ENCODE peak calls at places on chromosomes 7 and 10, in nine cellular contexts. R is left colon; U is SJCRH30; N is mucosa of gallbladder; O is heart left ventricle; A is WERI-Rb-1; V is pons; Z is NK-92 treated with Interleukin-12 subunit alpha and Interleukin-12 subunit beta, amount 100 ng/mL, for 24 hours; W is H7. X is an unnamed sample.

GRCh38 chr10:1661416-1661815 is 75.9 kb downstream of the ADARB2 start:
- DNase-seq in R (no peak), U (no peak), N (no peak), O (no peak), A (no peak), V (no peak), Z (no peak), W (no peak), X (no peak)

GRCh38 chr10:123837771-123838170 is 53.8 kb downstream of the CPXM2 start:
- DNase-seq in R (no peak), U (no peak), N (no peak), O (no peak), A (no peak), V (no peak), Z (no peak), W (no peak), X (no peak)

GRCh38 chr10:118033905-118034304 is 12.8 kb downstream of the RAB11FIP2 start:
- DNase-seq in R (no peak), U (no peak), N (no peak), O (no peak), A (no peak), V (no peak), Z (no peak), W (no peak), X (no peak)

GRCh38 chr7:124032369-124033092 is at the start of gene TMEM229A:
- DNase-seq in R (peak), U (no peak), N (peak), O (peak), A (peak), V (peak), Z (no peak), W (peak), X (peak)

GRCh38 chr10:34001087-34001580 is 666.7 kb upstream of the NRP1 start:
- DNase-seq in R (no peak), U (no peak), N (no peak), O (no peak), A (no peak), V (no peak), Z (no peak), W (no peak), X (no peak)

GRCh38 chr10:93992400-93993030 is 1.2 kb upstream of the PLCE1 start:
- DNase-seq in R (no peak), U (no peak), N (no peak), O (no peak), A (no peak), V (no peak), Z (no peak), W (peak), X (no peak)

GRCh38 chr7:148540041-148540738 is 50.4 kb upstream of the C7orf33 start:
- DNase-seq in R (peak), U (no peak), N (no peak), O (peak), A (no peak), V (no peak), Z (no peak), W (peak), X (no peak)

GRCh38 chr7:137667633-137668387 is 179.0 kb downstream of the DGKI start:
- DNase-seq in R (no peak), U (no peak), N (no peak), O (no peak), A (no peak), V (no peak), Z (no peak), W (no peak), X (no peak)

GRCh38 chr10:122140477-122140902 is 130.6 kb upstream of the BTBD16 start:
- DNase-seq in R (no peak), U (peak), N (no peak), O (no peak), A (no peak), V (no peak), Z (no peak), W (no peak), X (no peak)

GRCh38 chr7:23347682-23348180 is 48.6 kb downstream of the MALSU1 start:
- DNase-seq in R (no peak), U (no peak), N (no peak), O (no peak), A (no peak), V (peak), Z (no peak), W (no peak), X (no peak)

GRCh38 chr10:96740579-96741281 is 20.4 kb upstream of the PIK3AP1 start:
- DNase-seq in R (no peak), U (no peak), N (peak), O (peak), A (no peak), V (peak), Z (no peak), W (no peak), X (no peak)

GRCh38 chr10:49408437-49409306 is 12.8 kb upstream of the DRGX start:
- DNase-seq in R (no peak), U (peak), N (no peak), O (no peak), A (no peak), V (no peak), Z (no peak), W (peak), X (no peak)

GRCh38 chr10:37234692-37235091 is 109.3 kb downstream of the ANKRD30A start:
- DNase-seq in R (no peak), U (no peak), N (no peak), O (no peak), A (no peak), V (no peak), Z (no peak), W (no peak), X (no peak)

GRCh38 chr7:81662531-81662930 is 107.3 kb downstream of the HGF start:
- DNase-seq in R (no peak), U (no peak), N (no peak), O (no peak), A (no peak), V (no peak), Z (no peak), W (no peak), X (no peak)

GRCh38 chr10:30359373-30360206 is 10.5 kb upstream of the MTPAP start:
- DNase-seq in R (peak), U (peak), N (peak), O (peak), A (peak), V (peak), Z (peak), W (peak), X (peak)

GRCh38 chr7:323410-323809 is 33.4 kb downstream of the FOXL3 start:
- DNase-seq in R (no peak), U (no peak), N (no peak), O (peak), A (no peak), V (no peak), Z (no peak), W (no peak), X (no peak)

GRCh38 chr10:50917486-50917885 is 32.1 kb upstream of the A1CF start:
- DNase-seq in R (no peak), U (no peak), N (no peak), O (no peak), A (no peak), V (no peak), Z (no peak), W (no peak), X (no peak)

GRCh38 chr10:69988094-69988493 is 64.6 kb upstream of the MACROH2A2 start:
- DNase-seq in R (no peak), U (no peak), N (no peak), O (no peak), A (no peak), V (no peak), Z (no peak), W (no peak), X (no peak)

GRCh38 chr10:97188234-97188847 is 2.6 kb upstream of the SLIT1 start:
- DNase-seq in R (no peak), U (peak), N (no peak), O (no peak), A (peak), V (peak), Z (no peak), W (no peak), X (no peak)

GRCh38 chr10:78464856-78465221 is 431.2 kb downstream of the RPS24 start:
- DNase-seq in R (no peak), U (no peak), N (no peak), O (no peak), A (no peak), V (no peak), Z (no peak), W (peak), X (no peak)

GRCh38 chr10:119189811-119190282 is 11.2 kb upstream of the PRDX3 start:
- DNase-seq in R (no peak), U (peak), N (no peak), O (no peak), A (no peak), V (peak), Z (peak), W (no peak), X (peak)

GRCh38 chr10:47277352-47278151 is 22.4 kb upstream of the GDF10 start:
- DNase-seq in R (no peak), U (no peak), N (no peak), O (no peak), A (no peak), V (no peak), Z (peak), W (no peak), X (no peak)

GRCh38 chr10:13959443-13960359 is 371.0 kb downstream of the FRMD4A start:
- DNase-seq in R (no peak), U (no peak), N (no peak), O (no peak), A (no peak), V (no peak), Z (no peak), W (no peak), X (no peak)

GRCh38 chr7:32536585-32536984 is 41.3 kb downstream of the AVL9 start:
- DNase-seq in R (no peak), U (no peak), N (no peak), O (no peak), A (no peak), V (no peak), Z (no peak), W (no peak), X (no peak)

GRCh38 chr10:72270607-72271281 is 3.0 kb upstream of the DDIT4 start:
- DNase-seq in R (no peak), U (no peak), N (no peak), O (no peak), A (no peak), V (no peak), Z (no peak), W (no peak), X (no peak)

GRCh38 chr10:30529373-30529998 is 95.5 kb downstream of the MAP3K8 start:
- DNase-seq in R (peak), U (no peak), N (peak), O (peak), A (no peak), V (peak), Z (peak), W (no peak), X (peak)

GRCh38 chr7:83119002-83119358 is 43.7 kb downstream of the PCLO start:
- DNase-seq in R (no peak), U (no peak), N (no peak), O (no peak), A (no peak), V (no peak), Z (no peak), W (no peak), X (no peak)

GRCh38 chr7:28853834-28854749 is 104.0 kb downstream of the TRIL start:
- DNase-seq in R (peak), U (peak), N (peak), O (peak), A (peak), V (peak), Z (no peak), W (peak), X (peak)

GRCh38 chr10:72096115-72097000 is 8.0 kb upstream of the SPOCK2 start:
- DNase-seq in R (no peak), U (no peak), N (peak), O (no peak), A (no peak), V (no peak), Z (no peak), W (peak), X (no peak)

GRCh38 chr10:86960003-86960862 is 1.8 kb downstream of the SNCG start:
- DNase-seq in R (peak), U (peak), N (no peak), O (peak), A (peak), V (no peak), Z (no peak), W (peak), X (peak)

GRCh38 chr10:103244663-103245271 is 920 bp upstream of the RPEL1 start:
- DNase-seq in R (peak), U (peak), N (peak), O (no peak), A (peak), V (peak), Z (peak), W (peak), X (peak)

GRCh38 chr7:152307902-152308301 is 127.9 kb downstream of the KMT2C start:
- DNase-seq in R (no peak), U (no peak), N (no peak), O (no peak), A (no peak), V (no peak), Z (no peak), W (no peak), X (no peak)

GRCh38 chr7:2196381-2197378 is 36.1 kb downstream of the MAD1L1 start:
- DNase-seq in R (no peak), U (no peak), N (no peak), O (no peak), A (no peak), V (no peak), Z (no peak), W (no peak), X (no peak)

GRCh38 chr10:110286841-110287240 is 17.9 kb downstream of the SMNDC1 start:
- DNase-seq in R (no peak), U (no peak), N (no peak), O (no peak), A (no peak), V (no peak), Z (no peak), W (no peak), X (no peak)

GRCh38 chr7:135414850-135415439 is 95.0 kb downstream of the CNOT4 start:
- DNase-seq in R (peak), U (peak), N (no peak), O (no peak), A (peak), V (peak), Z (no peak), W (peak), X (peak)